ENCODE peak calls at places on chromosomes 12 and 14, in six cellular contexts. Z is HepG2, M is HCT116, V is K562, P is GM12878, K is H1. U is an unnamed sample.

GRCh38 chr12:132711169-132711843 is 664 bp downstream of the PGAM5 start:
- DNase-seq in Z (no peak), M (no peak), V (peak), P (no peak), K (no peak), U (peak)

GRCh38 chr12:123094349-123095073 is 56.4 kb downstream of the PITPNM2 start:
- DNase-seq in Z (peak), M (peak), V (peak), P (no peak), K (no peak), U (no peak)

GRCh38 chr14:95330591-95331370 is 11.1 kb upstream of the CLMN start:
- DNase-seq in Z (no peak), M (no peak), V (no peak), P (no peak), K (no peak), U (no peak)

GRCh38 chr12:105331805-105332251 is 1.3 kb downstream of the C12orf75 start:
- DNase-seq in Z (peak), M (no peak), V (no peak), P (no peak), K (peak), U (no peak)

GRCh38 chr14:99687284-99688209 is 3.4 kb downstream of the CYP46A1 start:
- DNase-seq in Z (peak), M (peak), V (peak), P (no peak), K (no peak), U (peak)

GRCh38 chr12:22046968-22047390 is 961 bp downstream of the CMAS start:
- DNase-seq in Z (no peak), M (no peak), V (no peak), P (no peak), K (no peak), U (no peak)

GRCh38 chr12:102883204-102883799 is 33.7 kb downstream of the PAH start:
- DNase-seq in Z (peak), M (peak), V (peak), P (no peak), K (peak), U (peak)

GRCh38 chr12:130526813-130527212 is 189.1 kb downstream of the PIWIL1 start:
- DNase-seq in Z (peak), M (no peak), V (peak), P (no peak), K (peak), U (peak)

GRCh38 chr12:54958048-54958658 is 26.4 kb downstream of the TESPA1 start:
- DNase-seq in Z (peak), M (peak), V (peak), P (peak), K (no peak), U (peak)

GRCh38 chr12:44259890-44260289 is 424.0 kb downstream of the TMEM117 start:
- DNase-seq in Z (no peak), M (no peak), V (no peak), P (no peak), K (no peak), U (no peak)

GRCh38 chr12:113933201-113933786 is 32.8 kb downstream of the RBM19 start:
- DNase-seq in Z (no peak), M (no peak), V (peak), P (no peak), K (no peak), U (no peak)

GRCh38 chr12:99911076-99911475 is 73.7 kb downstream of the ANKS1B start:
- DNase-seq in Z (peak), M (no peak), V (no peak), P (no peak), K (no peak), U (no peak)

GRCh38 chr14:20469890-20470858 is 968 bp downstream of the PNP start:
- DNase-seq in Z (peak), M (peak), V (peak), P (no peak), K (no peak), U (no peak)

GRCh38 chr12:44728566-44728965 is 147.5 kb downstream of the NELL2 start:
- DNase-seq in Z (no peak), M (no peak), V (no peak), P (no peak), K (no peak), U (no peak)

GRCh38 chr12:10121278-10121677 is 8.7 kb downstream of the CLEC7A start:
- DNase-seq in Z (no peak), M (no peak), V (no peak), P (no peak), K (no peak), U (no peak)

GRCh38 chr14:74618078-74618952 is 6.3 kb upstream of the LTBP2 start:
- DNase-seq in Z (peak), M (peak), V (no peak), P (no peak), K (no peak), U (no peak)

GRCh38 chr12:122918827-122919226 is 22.9 kb upstream of the VPS37B start:
- DNase-seq in Z (no peak), M (no peak), V (no peak), P (no peak), K (no peak), U (no peak)

GRCh38 chr14:99884834-99885648 is 91.8 kb downstream of the EML1 start:
- DNase-seq in Z (peak), M (peak), V (peak), P (peak), K (no peak), U (no peak)

GRCh38 chr14:31926652-31927347 is 150.3 kb upstream of the ARHGAP5 start:
- DNase-seq in Z (peak), M (no peak), V (no peak), P (no peak), K (no peak), U (no peak)

GRCh38 chr14:91127411-91127810 is 13.5 kb downstream of the DGLUCY start:
- DNase-seq in Z (no peak), M (no peak), V (no peak), P (no peak), K (no peak), U (no peak)

GRCh38 chr14:88882236-88882635 is 57.8 kb downstream of the TTC8 start:
- DNase-seq in Z (peak), M (no peak), V (no peak), P (no peak), K (no peak), U (no peak)

GRCh38 chr12:76069339-76069738 is 15.1 kb downstream of the NAP1L1 start:
- DNase-seq in Z (no peak), M (no peak), V (no peak), P (no peak), K (no peak), U (no peak)

GRCh38 chr12:13504074-13504473 is 307.5 kb downstream of the EMP1 start:
- DNase-seq in Z (no peak), M (no peak), V (no peak), P (no peak), K (no peak), U (no peak)

GRCh38 chr12:18967814-18968213 is 161.7 kb upstream of the PLEKHA5 start:
- DNase-seq in Z (no peak), M (no peak), V (no peak), P (no peak), K (no peak), U (no peak)
- TF ChIP-seq SP1 in Z (no peak), M (no peak), V (no peak), P (no peak), K (no peak), U (no peak)

GRCh38 chr14:60653709-60654161 is 4.5 kb upstream of the SIX1 start:
- DNase-seq in Z (no peak), M (no peak), V (no peak), P (no peak), K (no peak), U (no peak)
- TF ChIP-seq CTCF in Z (no peak), M (no peak), V (no peak), P (no peak), K (no peak), U (no peak)

GRCh38 chr12:14571779-14572178 is 4.1 kb upstream of the PLBD1 start:
- DNase-seq in Z (no peak), M (no peak), V (no peak), P (no peak), K (no peak), U (no peak)
- TF ChIP-seq SP1 in Z (no peak), M (no peak), V (no peak), P (no peak), K (no peak), U (no peak)

DNA sequence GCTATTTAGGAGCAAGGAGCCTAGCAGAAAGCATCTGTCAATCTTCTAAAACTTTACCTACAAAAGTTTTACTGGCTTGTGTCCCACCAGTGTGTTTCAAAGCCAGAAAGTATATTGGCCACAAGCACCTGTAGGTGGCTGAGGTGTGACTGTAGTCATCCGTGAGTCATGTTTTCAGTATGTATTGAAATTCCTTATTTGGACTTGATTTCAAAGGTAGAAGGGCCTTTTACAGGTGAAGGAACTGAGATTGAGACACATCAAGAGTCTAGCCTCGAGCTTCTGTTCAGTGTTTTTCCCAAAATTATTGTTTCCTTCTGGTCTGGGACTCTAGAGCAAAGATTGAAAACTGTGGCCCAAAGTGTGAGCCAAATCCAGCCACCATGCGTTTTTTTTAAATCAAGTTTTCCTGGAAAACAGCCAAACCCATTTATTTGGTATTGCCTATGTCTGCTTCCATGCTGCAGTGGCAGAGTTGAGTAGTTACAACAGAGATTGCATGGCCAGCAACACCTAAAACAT is 195.3 kb upstream of the BCL2L14 start:
- DNase-seq in Z (no peak), M (peak), V (no peak), P (no peak), K (no peak), U (no peak)
- TF ChIP-seq CTCF in Z (no peak), M (no peak), V (no peak), P (no peak), K (no peak), U (no peak)

DNA sequence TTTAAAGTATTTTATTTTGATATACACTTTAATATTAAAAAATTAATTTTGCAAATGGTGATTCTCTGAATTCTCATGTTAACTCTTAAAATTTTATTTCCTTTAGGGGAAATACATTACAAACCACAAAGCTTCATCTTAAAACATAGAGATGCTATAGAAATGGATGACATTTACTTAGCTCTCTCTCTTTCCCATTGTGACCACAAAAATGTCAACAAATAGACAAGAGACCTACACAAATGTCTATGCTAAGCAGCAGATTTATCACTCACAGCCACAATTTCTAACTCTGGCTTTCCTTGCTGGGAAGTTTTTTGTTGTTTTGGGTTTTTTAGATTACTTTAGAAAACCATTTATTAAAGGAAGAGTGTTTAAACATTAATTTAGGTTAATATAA is 19.9 kb upstream of the PHC1 start:
- DNase-seq in Z (no peak), M (no peak), V (no peak), P (no peak), K (no peak), U (no peak)
- TF ChIP-seq SP1 in Z (no peak), M (no peak), V (no peak), P (no peak), K (no peak), U (no peak)

GRCh38 chr14:50855558-50855957 is 16.3 kb upstream of the ABHD12B start:
- DNase-seq in Z (no peak), M (no peak), V (no peak), P (no peak), K (no peak), U (no peak)
- TF ChIP-seq CTCF in Z (peak), M (peak), V (no peak), P (no peak), K (no peak), U (no peak)

GRCh38 chr12:65882504-65882903 is 58.2 kb downstream of the HMGA2 start:
- DNase-seq in Z (no peak), M (no peak), V (no peak), P (no peak), K (no peak), U (no peak)

GRCh38 chr12:65881965-65882413 is 57.7 kb downstream of the HMGA2 start:
- DNase-seq in Z (no peak), M (no peak), V (peak), P (no peak), K (no peak), U (peak)

GRCh38 chr12:65886996-65887395 is 62.7 kb downstream of the HMGA2 start:
- DNase-seq in Z (no peak), M (peak), V (no peak), P (no peak), K (no peak), U (no peak)

GRCh38 chr12:65885716-65886115 is 61.4 kb downstream of the HMGA2 start:
- DNase-seq in Z (no peak), M (no peak), V (peak), P (no peak), K (no peak), U (no peak)

GRCh38 chr12:65885312-65885711 is 61.0 kb downstream of the HMGA2 start:
- DNase-seq in Z (no peak), M (no peak), V (no peak), P (no peak), K (no peak), U (no peak)
- TF ChIP-seq SP1 in Z (no peak), M (no peak), V (no peak), P (no peak), K (no peak), U (no peak)

GRCh38 chr14:68951051-68951797 is 27.9 kb downstream of the ACTN1 start:
- DNase-seq in Z (no peak), M (peak), V (peak), P (no peak), K (no peak), U (no peak)
- TF ChIP-seq CTCF in Z (no peak), M (no peak), V (no peak), P (no peak), K (no peak), U (no peak)

DNA sequence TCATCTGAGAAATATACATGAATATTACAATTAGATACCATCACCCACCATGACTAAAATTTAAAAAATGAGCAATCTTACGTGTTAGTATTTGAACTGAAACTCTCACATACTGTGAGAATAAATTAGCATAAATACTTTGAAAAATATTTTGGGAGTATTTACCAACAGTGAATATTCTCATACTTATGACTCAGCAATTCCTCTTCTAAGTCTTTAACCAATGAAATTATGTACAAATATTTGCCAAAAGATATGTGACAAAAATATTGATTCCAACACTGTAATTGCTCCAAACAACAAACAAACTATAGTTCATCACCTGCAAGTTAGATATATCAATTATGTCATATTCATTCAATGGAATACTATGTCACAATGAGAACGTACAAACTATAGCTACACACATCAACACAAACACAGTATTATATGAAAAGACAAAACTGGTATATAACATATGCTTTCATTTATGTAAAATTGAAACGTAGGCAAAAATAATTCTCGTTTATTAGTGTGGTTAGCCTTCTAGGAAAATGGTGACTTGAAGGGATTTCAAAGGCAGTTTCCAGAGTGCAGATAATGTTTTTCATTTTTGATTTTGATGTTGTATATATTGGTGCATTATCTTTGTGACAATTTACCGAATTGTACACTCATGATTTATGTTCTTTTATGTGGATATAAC is 742.2 kb downstream of the SLC16A7 start:
- DNase-seq in Z (no peak), M (no peak), V (no peak), P (no peak), K (no peak), U (no peak)
- TF ChIP-seq SP1 in Z (no peak), M (no peak), V (no peak), P (no peak), K (no peak), U (no peak)

U was measured in WTC11.